ENCODE peak calls at places on chromosomes 2 and 18, in eight cellular contexts. Z is stimulated activated naive CD4-positive, alpha-beta T cell; S is kidney glomerular epithelial cell; U is OCI-LY7; P is stimulated activated CD4-positive, alpha-beta T cell treated with anti-CD3 and anti-CD28 coated beads, Interleukin-12 subunit alpha, Interleukin-12 subunit beta, amount 100 ng/mL, for 4 hours; W is fibroblast of the conjunctiva; B is dermis microvascular lymphatic vessel endothelial cell; O is mesothelial cell of epicardium. A is an unnamed sample.

GRCh38 chr2:115161531-115162453 is 719.4 kb downstream of the DPP10 start:
- DNase-seq in Z (no peak), S (no peak), U (no peak), P (no peak), W (no peak), B (no peak), O (peak), A (no peak)

GRCh38 chr2:136363921-136364320 is 246.0 kb upstream of the CXCR4 start:
- DNase-seq in Z (no peak), S (no peak), U (no peak), P (no peak), W (no peak), B (no peak), O (no peak), A (no peak)

GRCh38 chr2:109457366-109457765 is 156.4 kb downstream of the SEPTIN10 start:
- DNase-seq in Z (no peak), S (no peak), U (no peak), P (no peak), W (no peak), B (no peak), O (no peak), A (peak)

GRCh38 chr18:44393406-44393805 is 287.3 kb upstream of the SETBP1 start:
- DNase-seq in Z (no peak), S (no peak), U (no peak), P (no peak), W (no peak), B (no peak), O (no peak), A (peak)

GRCh38 chr18:73942081-73942625 is 205.5 kb downstream of the FBXO15 start:
- DNase-seq in Z (no peak), S (no peak), U (no peak), P (no peak), W (no peak), B (no peak), O (no peak), A (no peak)

GRCh38 chr18:47187721-47188120 is 11.6 kb upstream of the IER3IP1 start:
- DNase-seq in Z (no peak), S (no peak), U (no peak), P (no peak), W (no peak), B (no peak), O (no peak), A (no peak)

GRCh38 chr2:8030694-8031303 is 651.1 kb upstream of the ID2 start:
- DNase-seq in Z (no peak), S (no peak), U (no peak), P (no peak), W (no peak), B (no peak), O (no peak), A (peak)

GRCh38 chr2:225165052-225165451 is 122.8 kb upstream of the DOCK10 start:
- DNase-seq in Z (no peak), S (peak), U (no peak), P (no peak), W (no peak), B (no peak), O (no peak), A (no peak)

GRCh38 chr2:205675861-205676516 is 6.3 kb upstream of the NRP2 start:
- DNase-seq in Z (peak), S (peak), U (peak), P (no peak), W (peak), B (no peak), O (no peak), A (peak)

GRCh38 chr2:32425719-32426141 is 68.9 kb downstream of the BIRC6 start:
- DNase-seq in Z (no peak), S (no peak), U (no peak), P (no peak), W (no peak), B (no peak), O (no peak), A (peak)

GRCh38 chr18:49560277-49561126 is 1.4 kb upstream of the LIPG start:
- DNase-seq in Z (no peak), S (peak), U (no peak), P (no peak), W (no peak), B (no peak), O (no peak), A (peak)

GRCh38 chr2:191030521-191031154 is 16.7 kb upstream of the STAT1 start:
- DNase-seq in Z (peak), S (no peak), U (peak), P (no peak), W (no peak), B (peak), O (no peak), A (peak)

GRCh38 chr2:238912228-238912915 is 64.5 kb downstream of the TWIST2 start:
- DNase-seq in Z (no peak), S (no peak), U (no peak), P (no peak), W (no peak), B (no peak), O (no peak), A (no peak)

GRCh38 chr2:177553176-177553909 is 160.8 kb downstream of the AGPS start:
- DNase-seq in Z (no peak), S (peak), U (no peak), P (no peak), W (no peak), B (no peak), O (no peak), A (peak)

GRCh38 chr2:154533300-154533940 is 165.1 kb upstream of the KCNJ3 start:
- DNase-seq in Z (no peak), S (no peak), U (no peak), P (no peak), W (no peak), B (no peak), O (no peak), A (no peak)